ENCODE peak calls at places on chromosomes 7 and 10, in nine cellular contexts. X, W, O, D, G, R, Q, E and I are unnamed samples.
A peak's percentile ranks its signal among the peaks of the same experiment; 100 is the strongest.

GRCh38 chr7:134783294-134784069 is 4.0 kb downstream of the CALD1 start:
- DNase-seq in G (no peak), E (no peak), W (no peak), D (no peak), Q (no peak), O (no peak), X (no peak), R (no peak), I (no peak)

GRCh38 chr10:5096108-5096507 is 1.9 kb downstream of the AKR1C3 start:
- DNase-seq in W (no peak), O (no peak), X (no peak), G (no peak), Q (no peak), R (no peak), E (no peak), D (no peak), I (no peak)

GRCh38 chr7:92260248-92260781 is 14.5 kb downstream of the ANKIB1 start:
- DNase-seq in E (no peak), G (no peak), Q (no peak), D (no peak), W (no peak), R (no peak), X (no peak), O (no peak), I (peak; percentile 91)

GRCh38 chr10:11797847-11798633 is 25.1 kb upstream of the PROSER2 start:
- DNase-seq in E (no peak), R (no peak), G (no peak), X (no peak), D (no peak), O (no peak), Q (no peak), W (no peak), I (no peak)

GRCh38 chr10:15472431-15473400 is 101.6 kb upstream of the FAM171A1 start:
- DNase-seq in W (no peak), Q (no peak), D (peak; percentile 52), R (no peak), G (no peak), E (no peak), O (no peak), X (no peak), I (no peak)

GRCh38 chr7:121515181-121515580 is 119.1 kb upstream of the FAM3C start:
- DNase-seq in G (no peak), W (no peak), X (no peak), E (no peak), D (no peak), Q (no peak), R (no peak), O (no peak), I (peak; percentile 86)

GRCh38 chr10:77180104-77180503 is 457.5 kb downstream of the KCNMA1 start:
- DNase-seq in O (no peak), X (no peak), D (no peak), R (no peak), W (no peak), Q (no peak), E (no peak), G (no peak), I (no peak)

GRCh38 chr10:133359554-133359971 is 1.7 kb upstream of the FUOM start:
- DNase-seq in W (no peak), O (no peak), E (no peak), D (no peak), G (peak; percentile 37), Q (peak; percentile 82), X (peak; percentile 50), R (peak; percentile 28), I (no peak)

GRCh38 chr7:99141756-99142726 is 1.9 kb downstream of the SMURF1 start:
- DNase-seq in D (peak; percentile 80), W (peak; percentile 63), E (peak; percentile 45), Q (peak; percentile 76), X (peak; percentile 68), R (peak; percentile 85), O (peak; percentile 71), G (peak; percentile 68), I (peak; percentile 70)

GRCh38 chr10:112360308-112361270 is 13.3 kb upstream of the ACSL5 start:
- DNase-seq in E (no peak), O (no peak), Q (peak; percentile 82), X (no peak), D (no peak), R (no peak), G (peak; percentile 88), W (peak; percentile 82), I (peak; percentile 37)

GRCh38 chr7:24917510-24918239 is 62.3 kb downstream of the OSBPL3 start:
- DNase-seq in E (no peak), O (no peak), R (no peak), G (no peak), X (no peak), W (no peak), Q (no peak), D (no peak), I (peak; percentile 84)

GRCh38 chr10:10647331-10647730 is 370.3 kb upstream of the CELF2 start:
- DNase-seq in G (no peak), R (no peak), Q (no peak), X (no peak), W (no peak), O (no peak), E (no peak), D (no peak), I (no peak)

GRCh38 chr10:72483452-72483851 is 128.7 kb upstream of the DNAJB12 start:
- DNase-seq in Q (no peak), E (no peak), O (no peak), W (peak; percentile 52), X (no peak), G (no peak), D (no peak), R (no peak), I (peak; percentile 40)

GRCh38 chr7:11237742-11238141 is 264.1 kb downstream of the PHF14 start:
- DNase-seq in Q (no peak), G (no peak), W (no peak), R (no peak), O (no peak), E (no peak), D (no peak), X (no peak), I (no peak)

DNA sequence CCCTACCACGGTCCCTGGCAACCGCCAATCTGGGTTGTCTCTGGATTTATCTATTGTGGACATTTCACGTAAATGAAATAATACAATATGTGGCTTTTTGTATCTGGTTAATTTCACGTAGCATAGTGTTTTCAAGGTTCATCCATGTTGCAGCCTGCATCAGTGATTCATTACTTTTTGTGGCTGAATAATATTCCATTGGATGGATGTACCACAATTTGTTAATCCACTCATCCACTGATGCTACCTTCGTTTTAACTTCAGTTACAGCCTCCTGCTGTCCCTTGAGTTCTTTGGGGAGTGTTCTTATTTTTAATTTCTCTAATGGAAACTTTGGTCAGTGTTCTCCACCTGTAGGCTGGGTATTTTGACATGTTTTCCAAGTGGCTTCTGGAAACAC is 49.5 kb downstream of the GRK5 start:
- DNase-seq in G (no peak), X (no peak), W (no peak), D (no peak), Q (no peak), O (no peak), E (no peak), R (no peak), I (no peak)
- H3K27me3 ChIP-seq in G (no peaks in the 10 kb centered on the region), X (no peaks in the 10 kb centered on the region), W (no peaks in the 10 kb centered on the region), D (no peaks in the 10 kb centered on the region), Q (no peaks in the 10 kb centered on the region), O (no peaks in the 10 kb centered on the region), E (no peaks in the 10 kb centered on the region), R (no peaks in the 10 kb centered on the region), I (no peaks in the 10 kb centered on the region)

DNA sequence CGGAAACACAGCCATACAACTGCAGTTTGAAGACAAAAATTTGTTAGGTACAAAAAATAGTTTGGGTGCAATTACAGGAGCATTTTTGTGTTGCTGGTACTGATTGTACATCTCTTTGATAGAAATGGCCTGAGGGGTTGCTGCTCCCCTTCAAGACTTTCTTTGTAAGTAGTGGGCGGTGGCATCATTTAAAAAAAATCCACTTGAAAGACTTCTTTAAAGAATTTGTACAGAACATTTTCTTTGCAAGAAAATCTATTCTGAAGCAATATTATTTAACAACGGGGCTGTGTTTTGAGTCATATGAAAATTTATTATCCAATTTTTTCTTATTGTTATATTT is 144.1 kb upstream of the CAV2 start:
- DNase-seq in R (no peak), O (no peak), D (no peak), Q (no peak), G (no peak), W (no peak), E (no peak), X (no peak), I (no peak)
- H3K4me1 ChIP-seq in R (peaks cover 24% of the 10 kb centered on the region), O (no peaks in the 10 kb centered on the region), D (peaks cover 8% of the 10 kb centered on the region), Q (peaks cover 37% of the 10 kb centered on the region), G (no peaks in the 10 kb centered on the region), W (peaks cover 44% of the 10 kb centered on the region), E (no peaks in the 10 kb centered on the region), X (no peaks in the 10 kb centered on the region), I (peaks cover 49% of the 10 kb centered on the region)

DNA sequence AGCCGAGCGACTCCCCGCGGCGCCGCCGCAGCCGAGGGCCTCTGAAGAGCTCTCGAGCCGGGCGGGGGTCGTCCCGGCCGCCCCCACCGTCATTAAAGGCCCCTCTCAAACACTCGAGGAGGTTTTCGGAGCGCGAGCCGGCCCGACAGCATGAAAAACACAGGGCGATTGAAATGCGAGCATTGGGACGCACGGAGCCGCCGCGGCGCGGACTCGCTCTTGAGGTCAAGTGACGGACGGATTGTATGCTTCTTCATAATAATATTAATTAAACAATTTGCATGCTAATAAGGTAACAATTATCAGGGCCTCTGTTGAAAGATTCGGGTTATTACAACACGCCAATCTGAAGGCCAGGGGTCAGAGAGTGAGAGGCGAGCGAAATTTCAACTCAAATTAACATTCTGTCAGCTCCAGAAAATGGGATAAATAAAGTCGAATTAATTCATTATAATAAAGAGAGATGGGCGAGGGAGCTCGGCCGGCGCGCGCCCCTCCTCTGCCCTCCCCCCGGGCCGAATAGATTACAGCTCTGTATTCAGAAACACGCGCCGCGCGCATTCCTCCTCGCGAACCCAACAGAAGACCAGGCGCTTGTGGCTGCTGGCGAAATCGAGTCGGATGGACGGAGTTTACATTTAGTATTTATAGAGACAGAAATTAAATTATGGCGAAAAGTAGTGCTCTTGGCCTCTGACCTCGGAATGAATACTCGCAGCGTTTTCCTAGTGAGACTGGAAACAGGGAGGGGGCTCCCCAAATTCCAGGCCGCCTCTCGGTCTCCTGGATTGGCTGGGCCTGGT is 2.1 kb upstream of the UNCX start:
- DNase-seq in E (no peak), X (no peak), W (no peak), D (peak; percentile 64), R (no peak), G (no peak), Q (no peak), O (no peak), I (no peak)
- H3K27me3 ChIP-seq in E (peaks cover 60% of the 10 kb centered on the region), X (peaks cover 29% of the 10 kb centered on the region), W (peaks cover 97% of the 10 kb centered on the region), D (peaks cover 100% of the 10 kb centered on the region), R (peaks cover 19% of the 10 kb centered on the region), G (peaks cover 86% of the 10 kb centered on the region), Q (peaks cover 100% of the 10 kb centered on the region), O (peaks cover 63% of the 10 kb centered on the region), I (peaks cover 96% of the 10 kb centered on the region)

DNA sequence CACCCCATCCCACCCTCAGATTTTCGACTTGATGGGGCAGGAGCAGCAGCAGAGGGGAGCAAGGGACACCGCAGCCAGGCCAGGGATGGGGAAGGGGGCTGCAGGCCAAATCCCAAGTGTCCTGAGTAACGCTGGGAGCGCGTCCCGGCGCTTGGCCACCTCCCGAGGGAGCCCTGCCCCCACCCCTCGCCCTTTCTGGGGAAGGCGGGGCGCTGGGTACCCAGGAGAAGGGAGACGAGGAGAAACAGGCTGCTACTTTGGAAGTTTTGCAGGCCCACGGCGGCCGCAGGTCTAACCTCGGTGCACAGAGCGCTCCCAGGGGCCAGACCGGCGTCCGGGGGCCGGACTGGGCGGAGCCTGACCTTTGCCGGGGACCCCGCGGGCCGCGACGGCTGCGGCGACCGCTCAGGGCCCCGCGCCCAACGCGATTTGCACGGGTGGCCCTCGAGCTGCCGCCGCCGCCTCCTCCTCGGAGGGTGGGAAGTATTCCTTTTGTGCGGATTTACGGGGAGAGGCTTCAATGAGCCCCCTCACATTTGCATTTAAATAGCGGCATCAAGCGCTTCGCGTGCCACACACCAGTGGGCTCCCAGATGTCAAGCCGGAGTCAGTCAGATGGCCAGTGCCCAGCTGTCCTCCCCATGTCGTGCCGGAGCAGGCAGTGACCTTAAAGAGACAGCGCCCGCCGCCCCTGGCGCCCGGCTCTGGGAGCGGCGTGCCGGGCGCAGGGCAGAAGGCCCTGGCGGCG is 2.9 kb upstream of the EBF3 start:
- DNase-seq in G (no peak), X (no peak), D (peak; percentile 76), E (no peak), Q (no peak), O (no peak), R (no peak), W (peak; percentile 33), I (no peak)
- H3K4me1 ChIP-seq in G (no peaks in the 10 kb centered on the region), X (peaks cover 36% of the 10 kb centered on the region), D (peaks cover 43% of the 10 kb centered on the region), E (peaks cover 31% of the 10 kb centered on the region), Q (peaks cover 52% of the 10 kb centered on the region), O (peaks cover 12% of the 10 kb centered on the region), R (peaks cover 11% of the 10 kb centered on the region), W (peaks cover 36% of the 10 kb centered on the region), I (no peaks in the 10 kb centered on the region)